ENCODE peak calls at places on chromosomes 11 and 22, in ten cellular contexts. One of them, this sample, is unnamed.

GRCh38 chr22:20062766-20063083 is 17.3 kb upstream of the DGCR8 start:
- DNase-seq in SHP77: no peak
- DNase-seq in PC-9: no peak
- DNase-seq in AG08396: no peak
- DNase-seq in SJSA1: no peak
- DNase-seq in stimulated activated CD8-positive, alpha-beta memory T cell treated with anti-CD3 and anti-CD28 coated beads, Interleukin-4, amount 100 ng/mL, for 24 hours: no peak
- DNase-seq in amniotic stem cell: no peak
- DNase-seq in H54: no peak
- DNase-seq in activated T-helper 1 cell treated with Interleukin-2 at 50 U/mL for 16 hours: no peak
- DNase-seq in AG04450: no peak
- DNase-seq in this sample: no peak

GRCh38 chr22:20203142-20204099 is 52.6 kb upstream of the CCDC188 start:
- DNase-seq in SJSA1: no peak
- DNase-seq in activated T-helper 1 cell treated with Interleukin-2 at 50 U/mL for 16 hours: no peak
- DNase-seq in AG08396: peak; percentile 61
- DNase-seq in H54: peak; percentile 54
- DNase-seq in PC-9: no peak
- DNase-seq in AG04450: no peak
- DNase-seq in amniotic stem cell: no peak
- DNase-seq in SHP77: no peak
- DNase-seq in stimulated activated CD8-positive, alpha-beta memory T cell treated with anti-CD3 and anti-CD28 coated beads, Interleukin-4, amount 100 ng/mL, for 24 hours: no peak
- DNase-seq in this sample: peak; percentile 69

GRCh38 chr11:18105086-18105801 is 638 bp downstream of the SAAL1 start:
- DNase-seq in stimulated activated CD8-positive, alpha-beta memory T cell treated with anti-CD3 and anti-CD28 coated beads, Interleukin-4, amount 100 ng/mL, for 24 hours: no peak
- DNase-seq in H54: no peak
- DNase-seq in AG08396: no peak
- DNase-seq in AG04450: no peak
- DNase-seq in SJSA1: no peak
- DNase-seq in SHP77: no peak
- DNase-seq in activated T-helper 1 cell treated with Interleukin-2 at 50 U/mL for 16 hours: no peak
- DNase-seq in amniotic stem cell: no peak
- DNase-seq in PC-9: no peak
- DNase-seq in this sample: no peak

GRCh38 chr22:50090141-50090714 is 422 bp downstream of the MOV10L1 start:
- DNase-seq in SHP77: no peak
- DNase-seq in amniotic stem cell: no peak
- DNase-seq in AG08396: no peak
- DNase-seq in PC-9: no peak
- DNase-seq in activated T-helper 1 cell treated with Interleukin-2 at 50 U/mL for 16 hours: no peak
- DNase-seq in stimulated activated CD8-positive, alpha-beta memory T cell treated with anti-CD3 and anti-CD28 coated beads, Interleukin-4, amount 100 ng/mL, for 24 hours: no peak
- DNase-seq in SJSA1: no peak
- DNase-seq in AG04450: no peak
- DNase-seq in H54: no peak
- DNase-seq in this sample: no peak

GRCh38 chr22:17606472-17606871 is 22.1 kb downstream of the ATP6V1E1 start:
- DNase-seq in activated T-helper 1 cell treated with Interleukin-2 at 50 U/mL for 16 hours: no peak
- DNase-seq in stimulated activated CD8-positive, alpha-beta memory T cell treated with anti-CD3 and anti-CD28 coated beads, Interleukin-4, amount 100 ng/mL, for 24 hours: no peak
- DNase-seq in AG08396: no peak
- DNase-seq in H54: no peak
- DNase-seq in AG04450: peak; percentile 16
- DNase-seq in PC-9: no peak
- DNase-seq in SJSA1: no peak
- DNase-seq in amniotic stem cell: no peak
- DNase-seq in SHP77: no peak
- DNase-seq in this sample: no peak

GRCh38 chr11:65944191-65944590 is 1.1 kb upstream of the TSGA10IP start:
- DNase-seq in PC-9: no peak
- DNase-seq in stimulated activated CD8-positive, alpha-beta memory T cell treated with anti-CD3 and anti-CD28 coated beads, Interleukin-4, amount 100 ng/mL, for 24 hours: no peak
- DNase-seq in activated T-helper 1 cell treated with Interleukin-2 at 50 U/mL for 16 hours: no peak
- DNase-seq in amniotic stem cell: no peak
- DNase-seq in SHP77: no peak
- DNase-seq in H54: no peak
- DNase-seq in AG08396: no peak
- DNase-seq in AG04450: no peak
- DNase-seq in SJSA1: no peak
- DNase-seq in this sample: no peak

GRCh38 chr22:48849513-48849912 is 978.2 kb downstream of the BRD1 start:
- DNase-seq in stimulated activated CD8-positive, alpha-beta memory T cell treated with anti-CD3 and anti-CD28 coated beads, Interleukin-4, amount 100 ng/mL, for 24 hours: no peak
- DNase-seq in H54: no peak
- DNase-seq in activated T-helper 1 cell treated with Interleukin-2 at 50 U/mL for 16 hours: no peak
- DNase-seq in PC-9: no peak
- DNase-seq in SJSA1: no peak
- DNase-seq in AG08396: no peak
- DNase-seq in SHP77: no peak
- DNase-seq in amniotic stem cell: no peak
- DNase-seq in AG04450: no peak
- DNase-seq in this sample: no peak

GRCh38 chr22:29216011-29216872 is 10.5 kb downstream of the EMID1 start:
- DNase-seq in H54: no peak
- DNase-seq in stimulated activated CD8-positive, alpha-beta memory T cell treated with anti-CD3 and anti-CD28 coated beads, Interleukin-4, amount 100 ng/mL, for 24 hours: no peak
- DNase-seq in SHP77: no peak
- DNase-seq in AG04450: no peak
- DNase-seq in amniotic stem cell: no peak
- DNase-seq in activated T-helper 1 cell treated with Interleukin-2 at 50 U/mL for 16 hours: no peak
- DNase-seq in SJSA1: no peak
- DNase-seq in PC-9: no peak
- DNase-seq in AG08396: no peak
- DNase-seq in this sample: no peak

GRCh38 chr11:72712168-72712721 is 38.0 kb upstream of the PDE2A start:
- DNase-seq in AG08396: no peak
- DNase-seq in stimulated activated CD8-positive, alpha-beta memory T cell treated with anti-CD3 and anti-CD28 coated beads, Interleukin-4, amount 100 ng/mL, for 24 hours: no peak
- DNase-seq in PC-9: no peak
- DNase-seq in activated T-helper 1 cell treated with Interleukin-2 at 50 U/mL for 16 hours: no peak
- DNase-seq in amniotic stem cell: no peak
- DNase-seq in SHP77: no peak
- DNase-seq in AG04450: no peak
- DNase-seq in SJSA1: no peak
- DNase-seq in H54: no peak
- DNase-seq in this sample: no peak

GRCh38 chr22:42977574-42977973 is 37.4 kb downstream of the PACSIN2 start:
- DNase-seq in SJSA1: no peak
- DNase-seq in stimulated activated CD8-positive, alpha-beta memory T cell treated with anti-CD3 and anti-CD28 coated beads, Interleukin-4, amount 100 ng/mL, for 24 hours: no peak
- DNase-seq in SHP77: no peak
- DNase-seq in AG08396: no peak
- DNase-seq in H54: no peak
- DNase-seq in amniotic stem cell: no peak
- DNase-seq in PC-9: no peak
- DNase-seq in activated T-helper 1 cell treated with Interleukin-2 at 50 U/mL for 16 hours: no peak
- DNase-seq in AG04450: no peak
- DNase-seq in this sample: no peak

GRCh38 chr22:48837341-48837935 is 990.2 kb downstream of the BRD1 start:
- DNase-seq in AG04450: no peak
- DNase-seq in SHP77: no peak
- DNase-seq in stimulated activated CD8-positive, alpha-beta memory T cell treated with anti-CD3 and anti-CD28 coated beads, Interleukin-4, amount 100 ng/mL, for 24 hours: no peak
- DNase-seq in AG08396: no peak
- DNase-seq in SJSA1: no peak
- DNase-seq in amniotic stem cell: no peak
- DNase-seq in activated T-helper 1 cell treated with Interleukin-2 at 50 U/mL for 16 hours: no peak
- DNase-seq in PC-9: no peak
- DNase-seq in H54: no peak
- DNase-seq in this sample: no peak

GRCh38 chr22:42994917-42995562 is 19.9 kb downstream of the PACSIN2 start:
- DNase-seq in activated T-helper 1 cell treated with Interleukin-2 at 50 U/mL for 16 hours: no peak
- DNase-seq in H54: no peak
- DNase-seq in stimulated activated CD8-positive, alpha-beta memory T cell treated with anti-CD3 and anti-CD28 coated beads, Interleukin-4, amount 100 ng/mL, for 24 hours: no peak
- DNase-seq in PC-9: peak; percentile 99
- DNase-seq in amniotic stem cell: peak; percentile 86
- DNase-seq in SHP77: no peak
- DNase-seq in SJSA1: peak; percentile 87
- DNase-seq in AG04450: peak; percentile 82
- DNase-seq in AG08396: peak; percentile 79
- DNase-seq in this sample: no peak

GRCh38 chr11:47051217-47051616 is 114.7 kb downstream of the CSTPP1 start:
- DNase-seq in SJSA1: no peak
- DNase-seq in AG04450: no peak
- DNase-seq in H54: no peak
- DNase-seq in amniotic stem cell: no peak
- DNase-seq in AG08396: no peak
- DNase-seq in stimulated activated CD8-positive, alpha-beta memory T cell treated with anti-CD3 and anti-CD28 coated beads, Interleukin-4, amount 100 ng/mL, for 24 hours: no peak
- DNase-seq in SHP77: no peak
- DNase-seq in activated T-helper 1 cell treated with Interleukin-2 at 50 U/mL for 16 hours: no peak
- DNase-seq in PC-9: no peak
- DNase-seq in this sample: no peak

GRCh38 chr11:10688401-10688800 is 5.2 kb downstream of the IRAG1 start:
- DNase-seq in SJSA1: no peak
- DNase-seq in AG08396: no peak
- DNase-seq in SHP77: no peak
- DNase-seq in PC-9: peak; percentile 72
- DNase-seq in activated T-helper 1 cell treated with Interleukin-2 at 50 U/mL for 16 hours: no peak
- DNase-seq in amniotic stem cell: no peak
- DNase-seq in AG04450: no peak
- DNase-seq in H54: no peak
- DNase-seq in stimulated activated CD8-positive, alpha-beta memory T cell treated with anti-CD3 and anti-CD28 coated beads, Interleukin-4, amount 100 ng/mL, for 24 hours: no peak
- DNase-seq in this sample: no peak

GRCh38 chr11:31645747-31646146 is 136.2 kb downstream of the ELP4 start:
- DNase-seq in amniotic stem cell: peak; percentile 40
- DNase-seq in activated T-helper 1 cell treated with Interleukin-2 at 50 U/mL for 16 hours: no peak
- DNase-seq in stimulated activated CD8-positive, alpha-beta memory T cell treated with anti-CD3 and anti-CD28 coated beads, Interleukin-4, amount 100 ng/mL, for 24 hours: no peak
- DNase-seq in AG08396: peak; percentile 47
- DNase-seq in PC-9: peak; percentile 54
- DNase-seq in SHP77: no peak
- DNase-seq in AG04450: peak; percentile 48
- DNase-seq in H54: peak; percentile 1
- DNase-seq in SJSA1: peak; percentile 58
- DNase-seq in this sample: peak; percentile 3

GRCh38 chr11:26134481-26135355 is 197.2 kb upstream of the ANO3 start:
- DNase-seq in amniotic stem cell: no peak
- DNase-seq in AG04450: no peak
- DNase-seq in SJSA1: no peak
- DNase-seq in SHP77: no peak
- DNase-seq in AG08396: peak; percentile 13
- DNase-seq in stimulated activated CD8-positive, alpha-beta memory T cell treated with anti-CD3 and anti-CD28 coated beads, Interleukin-4, amount 100 ng/mL, for 24 hours: no peak
- DNase-seq in PC-9: no peak
- DNase-seq in H54: no peak
- DNase-seq in activated T-helper 1 cell treated with Interleukin-2 at 50 U/mL for 16 hours: no peak
- DNase-seq in this sample: peak; percentile 10

GRCh38 chr11:79708319-79708928 is 267.6 kb upstream of the TENM4 start:
- DNase-seq in AG04450: peak; percentile 7
- DNase-seq in activated T-helper 1 cell treated with Interleukin-2 at 50 U/mL for 16 hours: no peak
- DNase-seq in SHP77: peak; percentile 61
- DNase-seq in amniotic stem cell: peak; percentile 4
- DNase-seq in AG08396: peak; percentile 42
- DNase-seq in H54: peak; percentile 30
- DNase-seq in stimulated activated CD8-positive, alpha-beta memory T cell treated with anti-CD3 and anti-CD28 coated beads, Interleukin-4, amount 100 ng/mL, for 24 hours: no peak
- DNase-seq in PC-9: peak; percentile 55
- DNase-seq in SJSA1: peak; percentile 1
- DNase-seq in this sample: peak; percentile 19

GRCh38 chr11:43269229-43269928 is 42.4 kb upstream of the API5 start:
- DNase-seq in AG04450: no peak
- DNase-seq in H54: no peak
- DNase-seq in amniotic stem cell: no peak
- DNase-seq in PC-9: no peak
- DNase-seq in stimulated activated CD8-positive, alpha-beta memory T cell treated with anti-CD3 and anti-CD28 coated beads, Interleukin-4, amount 100 ng/mL, for 24 hours: no peak
- DNase-seq in activated T-helper 1 cell treated with Interleukin-2 at 50 U/mL for 16 hours: no peak
- DNase-seq in SJSA1: no peak
- DNase-seq in AG08396: no peak
- DNase-seq in SHP77: peak; percentile 1
- DNase-seq in this sample: no peak

GRCh38 chr11:73579641-73580434 is 18.1 kb downstream of the FAM168A start:
- DNase-seq in PC-9: no peak
- DNase-seq in H54: no peak
- DNase-seq in amniotic stem cell: no peak
- DNase-seq in SJSA1: no peak
- DNase-seq in AG04450: no peak
- DNase-seq in AG08396: no peak
- DNase-seq in SHP77: no peak
- DNase-seq in stimulated activated CD8-positive, alpha-beta memory T cell treated with anti-CD3 and anti-CD28 coated beads, Interleukin-4, amount 100 ng/mL, for 24 hours: no peak
- DNase-seq in activated T-helper 1 cell treated with Interleukin-2 at 50 U/mL for 16 hours: no peak
- DNase-seq in this sample: no peak